ENCODE peak calls at places on chromosomes 3 and 15, in seven cellular contexts. N is WERI-Rb-1, T is astrocyte of the spinal cord, E is HCT116, G is esophagus muscularis mucosa, B is prostate gland, H is OCI-LY7. F is an unnamed sample.

GRCh38 chr3:151305081-151305777 is 11.4 kb downstream of the GPR87 start:
- DNase-seq in N (no peak), T (peak), E (peak), G (peak), B (peak), H (no peak), F (peak)

GRCh38 chr3:2615080-2615479 is 495.1 kb downstream of the IL5RA start:
- DNase-seq in N (no peak), T (no peak), E (no peak), G (no peak), B (no peak), H (no peak), F (no peak)

GRCh38 chr3:61613666-61614065 is 52.3 kb downstream of the PTPRG start:
- DNase-seq in N (no peak), T (no peak), E (no peak), G (no peak), B (no peak), H (no peak), F (no peak)

GRCh38 chr15:25693321-25694237 is 169.5 kb downstream of the ATP10A start:
- DNase-seq in N (peak), T (peak), E (no peak), G (no peak), B (no peak), H (peak), F (no peak)

GRCh38 chr15:69462030-69462492 is 9.4 kb downstream of the RPLP1 start:
- DNase-seq in N (no peak), T (no peak), E (no peak), G (no peak), B (no peak), H (no peak), F (no peak)

GRCh38 chr15:84947947-84948830 is 33.5 kb upstream of the PDE8A start:
- DNase-seq in N (no peak), T (peak), E (no peak), G (no peak), B (no peak), H (no peak), F (peak)

GRCh38 chr15:77826006-77826695 is 193.4 kb upstream of the LINGO1 start:
- DNase-seq in N (no peak), T (no peak), E (no peak), G (no peak), B (no peak), H (no peak), F (no peak)

GRCh38 chr3:21894459-21895083 is 143.6 kb upstream of the ZNF385D start:
- DNase-seq in N (no peak), T (peak), E (no peak), G (no peak), B (no peak), H (no peak), F (peak)

GRCh38 chr15:60618206-60618605 is 139.3 kb upstream of the ICE2 start:
- DNase-seq in N (no peak), T (no peak), E (no peak), G (peak), B (no peak), H (no peak), F (no peak)

DNA sequence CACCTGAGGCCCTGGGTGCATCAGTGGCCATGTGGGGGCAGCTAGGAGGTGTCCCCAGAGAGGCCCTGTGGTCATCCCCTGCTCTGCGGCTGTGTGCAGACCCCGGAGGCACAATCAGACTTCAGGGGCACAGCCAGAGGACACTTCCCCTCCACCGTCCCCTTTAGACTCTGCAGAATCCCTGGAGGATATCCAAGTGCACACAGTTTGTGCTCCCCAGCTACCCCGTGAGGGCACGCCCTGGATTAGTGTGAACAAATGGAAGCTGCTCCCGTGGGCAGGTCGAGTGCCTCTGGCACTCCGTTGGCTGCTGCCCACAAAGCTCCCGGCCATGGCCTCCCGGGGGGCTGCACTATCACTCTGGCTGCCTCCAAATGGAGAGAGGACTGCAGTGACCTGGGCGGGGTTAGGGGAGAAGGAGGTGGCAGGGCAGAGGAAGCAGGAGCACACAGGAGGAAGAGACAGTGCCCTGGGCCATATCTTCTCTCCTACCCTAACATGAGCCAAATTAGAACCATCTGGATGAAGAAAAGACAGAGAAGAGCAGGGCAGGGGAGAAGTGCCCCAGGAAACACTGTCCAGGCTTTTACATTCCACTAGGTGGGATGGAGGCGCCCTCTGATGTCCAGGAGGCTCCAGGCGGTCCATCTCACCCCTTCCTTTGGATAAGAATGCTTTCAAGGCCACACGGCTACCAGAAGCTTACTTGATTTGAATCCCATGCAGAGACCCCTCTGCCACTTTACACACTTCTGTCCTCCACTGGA is 29.5 kb upstream of the ACAD9 start:
- DNase-seq in N (peak), T (peak), E (no peak), G (no peak), B (no peak), H (no peak), F (no peak)
- TF ChIP-seq CTCF in N (peak), T (peak), E (peak), G (no peak), B (no peak), H (no peak), F (peak)

GRCh38 chr3:135966349-135966695 is 794 bp downstream of the PPP2R3A start:
- DNase-seq in N (peak), T (peak), E (no peak), G (no peak), B (no peak), H (no peak), F (no peak)
- H3K4me3 ChIP-seq in N (peak), T (peak), E (peak), G (peak), B (peak), H (peak), F (peak)

GRCh38 chr3:172339892-172340291 is 108.4 kb downstream of the GHSR start:
- DNase-seq in N (no peak), T (no peak), E (no peak), G (no peak), B (no peak), H (no peak), F (no peak)
- TF ChIP-seq CTCF in N (no peak), T (no peak), E (no peak), G (no peak), B (no peak), H (no peak), F (no peak)

GRCh38 chr3:197528190-197528589 is 27.6 kb downstream of the BDH1 start:
- DNase-seq in N (no peak), T (no peak), E (no peak), G (no peak), B (no peak), H (no peak), F (no peak)

GRCh38 chr3:197524128-197524527 is 31.6 kb downstream of the BDH1 start:
- DNase-seq in N (no peak), T (no peak), E (no peak), G (no peak), B (no peak), H (no peak), F (no peak)

GRCh38 chr3:197523551-197523950 is 32.2 kb downstream of the BDH1 start:
- DNase-seq in N (no peak), T (no peak), E (no peak), G (no peak), B (no peak), H (no peak), F (no peak)

GRCh38 chr3:197527569-197527968 is 28.2 kb downstream of the BDH1 start:
- DNase-seq in N (no peak), T (no peak), E (no peak), G (no peak), B (no peak), H (no peak), F (peak)

GRCh38 chr3:197525706-197526105 is 30.1 kb downstream of the BDH1 start:
- DNase-seq in N (no peak), T (peak), E (no peak), G (no peak), B (no peak), H (no peak), F (peak)
- H3K4me3 ChIP-seq in N (no peak), T (no peak), E (no peak), G (no peak), B (no peak), H (no peak), F (no peak)

DNA sequence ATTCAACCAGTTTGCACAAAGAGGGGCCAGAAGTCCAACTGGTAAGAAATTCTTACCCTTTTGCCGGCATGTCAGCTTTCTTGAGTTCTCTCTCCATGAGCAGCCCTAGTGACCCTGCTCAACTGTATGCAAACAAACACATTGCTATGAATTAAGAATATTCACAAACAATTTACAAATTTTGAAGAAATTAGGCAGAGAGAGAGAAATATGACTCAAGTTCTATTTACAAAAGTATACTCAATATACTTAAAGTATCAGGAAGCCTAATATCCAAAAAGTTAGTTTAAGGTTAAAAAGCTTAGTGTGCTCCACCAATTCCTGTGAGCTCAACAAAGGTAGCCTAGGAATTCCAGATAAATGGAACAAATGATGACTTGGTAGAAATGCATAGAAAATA is 3.5 kb upstream of the EHHADH start:
- DNase-seq in N (no peak), T (no peak), E (no peak), G (no peak), B (no peak), H (peak), F (no peak)
- TF ChIP-seq CTCF in N (no peak), T (no peak), E (no peak), G (no peak), B (no peak), H (no peak), F (no peak)

GRCh38 chr3:12393894-12394293 is 90.4 kb upstream of the TSEN2 start:
- DNase-seq in N (no peak), T (peak), E (peak), G (no peak), B (peak), H (no peak), F (peak)

GRCh38 chr3:12396475-12396874 is 87.8 kb upstream of the TSEN2 start:
- DNase-seq in N (no peak), T (no peak), E (no peak), G (no peak), B (no peak), H (no peak), F (no peak)

GRCh38 chr3:12392101-12392878 is 92.0 kb upstream of the TSEN2 start:
- DNase-seq in N (no peak), T (peak), E (no peak), G (no peak), B (no peak), H (no peak), F (no peak)

GRCh38 chr3:12395349-12396012 is 88.8 kb upstream of the TSEN2 start:
- DNase-seq in N (no peak), T (peak), E (no peak), G (no peak), B (no peak), H (no peak), F (no peak)

DNA sequence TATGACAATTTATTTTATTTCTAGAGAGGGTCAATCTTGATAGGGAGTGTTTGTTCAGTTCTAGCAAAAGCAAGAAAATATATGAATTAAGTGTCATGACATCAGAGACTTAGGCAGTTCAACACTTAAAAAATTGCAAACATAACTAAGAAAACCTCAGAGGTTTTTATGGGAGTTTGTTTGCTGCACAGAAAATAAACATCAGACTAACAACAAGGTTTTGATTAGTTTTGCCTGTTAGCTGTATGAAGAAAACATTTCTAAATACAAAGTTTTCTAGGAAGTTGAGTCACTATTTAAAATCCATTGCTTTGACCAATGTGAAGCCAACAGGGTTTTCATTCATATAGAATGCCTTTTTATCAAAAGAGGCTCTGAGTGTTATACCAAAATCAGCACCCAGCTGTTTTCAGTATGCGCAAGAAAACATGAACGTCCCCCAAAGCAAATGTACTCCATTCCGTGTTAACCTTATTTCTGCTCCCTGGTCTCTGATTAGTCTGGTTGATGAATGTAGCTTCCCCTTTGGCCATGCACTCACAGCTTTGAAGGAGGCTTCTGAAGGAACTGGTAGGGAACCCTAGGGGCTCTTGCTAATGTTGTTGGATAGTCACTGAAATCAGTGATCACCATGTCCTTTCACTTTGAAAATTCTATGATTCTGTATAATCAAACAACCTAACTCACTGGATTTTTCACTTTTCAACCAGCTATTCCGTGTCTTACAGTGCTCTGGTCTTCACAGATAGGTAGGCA is 89.6 kb upstream of the TSEN2 start:
- DNase-seq in N (no peak), T (no peak), E (no peak), G (no peak), B (no peak), H (no peak), F (no peak)
- H3K4me3 ChIP-seq in N (no peak), T (no peak), E (no peak), G (no peak), B (no peak), H (no peak), F (no peak)

DNA sequence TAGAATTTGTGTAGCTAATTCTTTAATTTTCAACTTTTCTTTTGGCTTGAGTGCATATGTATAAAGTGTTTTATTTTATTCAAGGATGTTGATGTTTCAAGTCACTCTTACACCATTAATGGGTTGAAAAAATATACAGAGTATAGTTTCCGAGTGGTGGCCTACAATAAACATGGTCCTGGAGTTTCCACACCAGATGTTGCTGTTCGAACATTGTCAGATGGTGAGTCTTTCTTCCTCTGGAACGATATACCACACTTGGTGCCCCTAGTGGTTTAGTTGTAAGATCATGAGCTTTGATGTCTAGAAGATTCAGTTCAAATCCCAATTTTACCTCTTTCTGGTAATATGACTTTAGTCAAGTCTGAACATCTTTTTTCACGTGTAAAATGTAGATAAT is 119.3 kb downstream of the HCN4 start:
- DNase-seq in N (no peak), T (no peak), E (no peak), G (no peak), B (no peak), H (no peak), F (no peak)
- TF ChIP-seq CTCF in N (no peak), T (no peak), E (no peak), G (no peak), B (no peak), H (peak), F (no peak)

DNA sequence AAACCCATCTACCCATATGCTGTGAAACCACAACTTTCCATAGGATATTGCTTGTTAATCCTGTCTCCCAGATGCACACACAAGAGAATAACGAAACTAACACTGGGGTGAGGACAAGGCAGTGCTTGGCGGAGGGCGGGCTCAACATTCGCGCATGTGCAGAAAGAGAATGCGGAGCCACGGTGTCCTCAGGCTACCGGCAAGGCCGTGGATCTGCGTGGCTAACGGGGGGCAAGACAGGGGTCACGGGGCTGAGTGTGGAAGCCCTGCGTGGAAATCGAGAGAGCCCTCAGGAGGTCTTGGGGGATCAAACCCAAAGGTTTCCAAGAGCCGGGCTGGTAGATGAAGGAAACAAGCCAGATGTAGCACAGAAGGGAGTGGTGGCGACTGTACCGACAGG is 48.4 kb upstream of the TRA2B start:
- DNase-seq in N (no peak), T (no peak), E (no peak), G (no peak), B (no peak), H (no peak), F (no peak)
- H3K4me3 ChIP-seq in N (no peak), T (no peak), E (no peak), G (no peak), B (no peak), H (no peak), F (no peak)

DNA sequence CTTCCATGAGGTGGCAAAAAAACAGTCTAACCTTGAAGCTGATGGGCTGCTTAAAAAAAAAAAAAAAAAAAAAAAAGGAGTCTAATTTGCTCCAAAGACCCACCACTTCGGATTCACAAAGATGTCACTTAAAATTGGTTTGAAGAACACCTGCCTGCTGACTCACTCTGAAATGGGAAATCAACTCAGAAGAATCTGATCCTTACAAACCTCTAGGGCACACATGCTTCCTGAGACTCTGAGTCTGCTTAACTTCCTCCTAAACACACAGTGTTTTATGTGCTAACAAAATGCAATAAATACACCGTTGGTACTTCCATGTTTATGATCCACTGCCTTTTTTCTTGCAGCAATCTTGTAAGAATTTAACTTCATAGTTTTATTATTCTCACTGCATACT is 72.9 kb upstream of the FRMD4B start:
- DNase-seq in N (no peak), T (no peak), E (no peak), G (no peak), B (no peak), H (no peak), F (peak)
- TF ChIP-seq CTCF in N (no peak), T (no peak), E (no peak), G (no peak), B (no peak), H (no peak), F (no peak)

F was measured in epithelial cell of esophagus.